ENCODE peak calls at places on chromosome 22, in six cellular contexts. G is tibial artery, D is right atrium auricular region, H is IMR-90, O is endodermal cell, P is OCI-LY7. V is an unnamed sample.

GRCh38 chr22:39471421-39472141 is 14.8 kb downstream of the MGAT3 start:
- DNase-seq in H (peak), O (no peak), G (no peak), P (no peak), D (no peak), V (peak)

GRCh38 chr22:42194953-42195352 is 64.3 kb upstream of the CYP2D6 start:
- DNase-seq in O (no peak), G (no peak), H (no peak), P (no peak), D (no peak), V (no peak)

GRCh38 chr22:31891366-31892079 is 52.8 kb upstream of the YWHAH start:
- DNase-seq in O (no peak), P (no peak), G (no peak), D (no peak), H (peak), V (peak)

GRCh38 chr22:17087176-17088131 is 2.7 kb downstream of the IL17RA start:
- DNase-seq in D (no peak), P (peak), G (peak), H (peak), O (peak), V (peak)

GRCh38 chr22:32661296-32661695 is 140.2 kb upstream of the TIMP3 start:
- DNase-seq in G (peak), D (peak), P (no peak), O (no peak), H (peak), V (peak)

GRCh38 chr22:17368727-17369552 is at the start of gene CECR2:
- DNase-seq in P (peak), G (no peak), O (peak), D (peak), H (no peak), V (peak)

GRCh38 chr22:49142891-49143290 is 684.8 kb downstream of the BRD1 start:
- DNase-seq in H (no peak), P (no peak), D (no peak), G (no peak), O (no peak), V (no peak)

GRCh38 chr22:49999901-50000586 is 12.5 kb downstream of the IL17REL start:
- DNase-seq in H (no peak), G (peak), P (no peak), D (no peak), O (peak), V (peak)

GRCh38 chr22:50489363-50490243 is 2.9 kb downstream of the MIOX start:
- DNase-seq in D (no peak), O (peak), H (no peak), G (no peak), P (no peak), V (no peak)

GRCh38 chr22:47105085-47105484 is 342.6 kb downstream of the TBC1D22A start:
- DNase-seq in D (no peak), O (no peak), H (no peak), P (no peak), G (no peak), V (no peak)
- H3K27ac ChIP-seq in D (no peak), O (no peak), H (no peak), P (no peak), G (no peak), V (no peak)

GRCh38 chr22:45996241-45997076 is 19.5 kb upstream of the WNT7B start:
- DNase-seq in D (peak), O (no peak), H (peak), G (peak), P (no peak), V (peak)

GRCh38 chr22:45995405-45996101 is 18.6 kb upstream of the WNT7B start:
- DNase-seq in D (no peak), G (no peak), P (no peak), O (no peak), H (no peak), V (no peak)

GRCh38 chr22:45997775-45998637 is 21.0 kb upstream of the WNT7B start:
- DNase-seq in G (no peak), D (no peak), H (no peak), O (no peak), P (no peak), V (no peak)

GRCh38 chr22:45998638-45999378 is 21.8 kb upstream of the WNT7B start:
- DNase-seq in G (no peak), O (no peak), P (no peak), H (no peak), D (no peak), V (no peak)

GRCh38 chr22:45997077-45997774 is 20.3 kb upstream of the WNT7B start:
- DNase-seq in G (peak), O (no peak), D (peak), H (peak), P (peak), V (peak)
- H3K27ac ChIP-seq in G (peak), O (peak), D (peak), H (peak), P (no peak), V (peak)

GRCh38 chr22:25754527-25755202 is 12.7 kb downstream of the MYO18B start:
- DNase-seq in O (no peak), G (peak), D (peak), P (no peak), H (peak), V (peak)

GRCh38 chr22:25759825-25760231 is 17.8 kb downstream of the MYO18B start:
- DNase-seq in G (no peak), H (peak), P (no peak), O (no peak), D (no peak), V (peak)

GRCh38 chr22:25760294-25760693 is 18.3 kb downstream of the MYO18B start:
- DNase-seq in G (no peak), O (no peak), H (no peak), P (no peak), D (no peak), V (no peak)

GRCh38 chr22:25758316-25758715 is 16.3 kb downstream of the MYO18B start:
- DNase-seq in H (no peak), G (no peak), D (no peak), P (no peak), O (no peak), V (no peak)

DNA sequence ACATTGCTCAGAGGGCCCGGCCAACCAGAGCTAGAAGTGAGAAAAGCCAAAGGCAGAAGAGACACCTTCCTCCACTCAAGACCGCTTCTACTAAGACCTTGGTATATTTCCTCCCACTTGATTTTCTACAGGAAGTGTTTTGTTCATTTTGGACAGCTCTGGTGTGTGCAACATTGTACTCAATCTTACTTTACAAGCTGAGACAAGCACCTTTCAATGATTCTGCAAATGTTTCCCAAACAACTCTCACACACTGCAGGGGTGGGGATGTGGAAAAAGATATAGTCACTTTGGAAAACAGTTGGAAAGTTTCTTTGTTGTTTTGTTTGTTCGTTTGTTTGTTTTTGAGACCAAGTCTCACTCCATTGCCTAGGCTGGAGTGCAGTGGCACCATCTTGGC is 15.7 kb downstream of the MYO18B start:
- DNase-seq in H (no peak), D (no peak), O (no peak), P (no peak), G (no peak), V (no peak)
- H3K27ac ChIP-seq in H (no peak), D (peak), O (no peak), P (no peak), G (no peak), V (no peak)

GRCh38 chr22:22697377-22698120 is 53.1 kb downstream of the GGTLC2 start:
- DNase-seq in G (peak), D (no peak), P (no peak), O (peak), H (no peak), V (no peak)
- H3K27ac ChIP-seq in G (no peak), D (no peak), P (peak), O (no peak), H (no peak), V (no peak)

GRCh38 chr22:28989035-28989464 is 72.6 kb downstream of the C22orf31 start:
- DNase-seq in O (peak), G (no peak), P (no peak), H (no peak), D (no peak), V (no peak)

GRCh38 chr22:28986366-28986765 is 75.3 kb downstream of the C22orf31 start:
- DNase-seq in O (no peak), P (no peak), D (no peak), G (no peak), H (no peak), V (peak)

GRCh38 chr22:28989912-28990311 is 71.7 kb downstream of the C22orf31 start:
- DNase-seq in O (no peak), H (no peak), D (no peak), G (no peak), P (no peak), V (no peak)

GRCh38 chr22:28988455-28988854 is 73.2 kb downstream of the C22orf31 start:
- DNase-seq in H (no peak), D (no peak), P (no peak), O (no peak), G (no peak), V (no peak)

GRCh38 chr22:28989484-28989883 is 72.1 kb downstream of the C22orf31 start:
- DNase-seq in G (no peak), H (no peak), O (no peak), P (no peak), D (no peak), V (no peak)
- H3K27ac ChIP-seq in G (no peak), H (no peak), O (peak), P (no peak), D (no peak), V (no peak)

GRCh38 chr22:23110922-23111527 is 30.8 kb downstream of the RSPH14 start:
- DNase-seq in D (no peak), O (no peak), G (no peak), H (no peak), P (no peak), V (no peak)
- H3K27ac ChIP-seq in D (no peak), O (peak), G (no peak), H (no peak), P (no peak), V (no peak)

GRCh38 chr22:19719055-19719482 is 4.3 kb upstream of the GP1BB start:
- DNase-seq in O (no peak), D (no peak), G (no peak), H (no peak), P (no peak), V (no peak)
- H3K27ac ChIP-seq in O (no peak), D (peak), G (peak), H (no peak), P (no peak), V (no peak)

GRCh38 chr22:44357962-44358553 is 45.3 kb upstream of the SHISAL1 start:
- DNase-seq in G (no peak), D (peak), H (peak), O (peak), P (no peak), V (peak)

GRCh38 chr22:44357296-44357961 is 44.7 kb upstream of the SHISAL1 start:
- DNase-seq in P (no peak), D (no peak), O (peak), G (no peak), H (no peak), V (no peak)

GRCh38 chr22:44360306-44360685 is 47.5 kb upstream of the SHISAL1 start:
- DNase-seq in D (no peak), O (peak), G (no peak), H (no peak), P (no peak), V (no peak)

GRCh38 chr22:44359496-44360110 is 46.9 kb upstream of the SHISAL1 start:
- DNase-seq in G (no peak), O (peak), H (no peak), D (no peak), P (no peak), V (no peak)

DNA sequence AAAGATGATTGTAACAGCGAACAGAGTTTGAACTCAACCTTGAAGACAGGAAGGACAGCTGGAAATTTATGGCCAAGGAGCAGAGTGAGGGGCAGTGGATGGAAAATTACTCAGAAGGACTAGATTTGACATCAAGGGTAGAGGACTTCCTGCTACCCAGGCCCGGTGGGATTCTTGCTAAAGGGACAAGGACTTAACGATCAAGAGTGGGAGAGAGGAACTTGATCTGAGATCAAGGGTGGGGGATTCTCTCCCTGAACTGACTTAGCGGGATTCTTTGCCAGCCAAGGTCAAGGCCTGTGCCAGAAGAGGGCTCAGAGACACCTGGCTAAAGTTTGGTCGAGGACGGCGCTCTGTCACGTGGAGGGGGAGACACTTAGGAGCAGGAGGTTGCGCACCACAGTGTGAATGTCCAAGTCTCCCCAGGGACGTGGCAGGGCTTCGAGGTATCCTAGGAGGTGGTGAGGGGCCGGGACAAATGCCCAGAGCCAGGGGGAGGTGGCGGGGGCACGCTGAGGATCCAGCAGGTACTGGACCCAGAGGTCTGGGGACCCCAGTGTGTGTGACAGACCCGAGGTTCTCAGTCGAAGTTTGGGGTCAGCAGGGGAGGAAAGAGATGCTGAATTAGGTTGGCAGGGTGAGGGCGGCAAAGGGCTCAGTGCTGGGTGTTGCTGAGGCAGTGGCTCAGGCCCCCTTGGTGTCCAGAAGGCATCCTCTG is 46.1 kb upstream of the SHISAL1 start:
- DNase-seq in H (no peak), O (peak), G (no peak), P (no peak), D (no peak), V (no peak)
- H3K27ac ChIP-seq in H (no peak), O (no peak), G (no peak), P (no peak), D (peak), V (no peak)

DNA sequence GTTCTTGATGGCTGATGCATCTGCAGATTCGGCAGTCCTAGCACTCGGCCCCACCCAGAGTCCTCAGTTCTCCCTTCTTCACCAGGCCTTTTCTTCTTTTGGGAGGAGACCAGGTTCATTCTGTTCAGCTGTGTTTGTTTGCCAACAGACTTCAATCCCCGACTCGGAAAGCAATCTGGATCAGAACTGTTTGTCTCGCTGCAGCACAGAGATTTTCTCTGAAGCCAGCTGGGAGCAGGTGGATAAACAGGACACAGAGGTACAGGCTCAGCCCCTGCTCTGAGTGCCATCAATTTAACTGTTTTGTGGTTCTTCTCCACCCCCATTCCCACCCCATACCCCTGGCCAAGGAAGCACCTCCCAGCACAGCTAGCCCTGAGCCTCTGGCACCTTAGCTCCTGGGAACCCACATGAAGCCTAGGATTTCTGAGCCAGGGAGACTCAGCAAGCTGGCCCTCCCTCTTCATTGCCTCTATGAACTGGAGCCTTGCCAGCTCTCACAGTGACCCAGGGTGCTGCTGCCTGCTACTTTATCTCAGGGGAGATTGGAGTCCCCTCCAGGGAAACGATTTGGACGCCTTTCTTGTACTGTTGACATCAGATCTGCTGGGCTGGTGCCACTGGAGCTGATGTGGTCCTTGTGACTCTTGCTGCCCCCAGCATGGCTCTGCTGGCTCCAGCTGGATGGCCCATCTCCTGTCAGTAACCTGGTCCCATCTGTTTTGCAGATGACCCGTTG is 58.2 kb upstream of the HORMAD2 start:
- DNase-seq in P (no peak), G (no peak), O (no peak), H (no peak), D (no peak), V (no peak)
- H3K27ac ChIP-seq in P (no peak), G (no peak), O (no peak), H (no peak), D (no peak), V (no peak)

DNA sequence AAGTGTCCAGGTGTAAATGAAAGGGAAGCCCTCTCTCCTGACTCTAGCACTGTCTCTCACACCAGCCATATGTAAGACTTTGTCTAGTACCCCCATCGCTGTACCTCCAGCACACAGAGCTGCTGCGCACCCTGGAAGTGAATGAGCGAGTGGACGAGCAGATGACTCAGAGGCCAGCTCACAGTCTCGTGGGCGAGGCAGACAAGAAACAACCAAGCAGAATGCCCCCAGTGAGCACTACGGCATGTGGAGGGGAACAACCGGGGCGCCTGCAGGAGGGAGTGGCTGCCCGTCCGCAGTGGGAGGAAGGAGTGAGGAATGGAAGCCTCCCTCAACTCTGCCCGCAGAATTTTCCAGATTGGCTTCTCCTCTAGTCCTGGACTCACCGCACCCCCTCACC is 46.4 kb downstream of the MCM5 start:
- DNase-seq in O (no peak), P (no peak), H (peak), D (no peak), G (no peak), V (peak)
- H3K27ac ChIP-seq in O (no peak), P (no peak), H (peak), D (no peak), G (no peak), V (peak)

V was measured in mesenchymal stem cell.